ENCODE peak calls at places on chromosomes 5 and 9, in nine cellular contexts. U is neural crest cell; Y is sciatic nerve; A is activated T-helper 2 cell treated with anti-CD3 and anti-CD28 coated beads, Interferon-gamma antibody, Interleukin-2, Interleukin-4, amounts not matched to agents 10 μg/mL and 5 μg/mL and 100 μg/mL, durations not matched to agents 14 hours and 24 hours and 36 hours; H is AG08396; J is stimulated activated CD8-positive, alpha-beta memory T cell treated with anti-CD3 and anti-CD28 coated beads, Interleukin-2, amount 100 ng/mL, for 48 hours; F is Calu3; K is stimulated activated CD4-positive, alpha-beta T cell treated with anti-CD3 and anti-CD28 coated beads, Interleukin-1b, Interleukin-23, amount 100 ng/mL, for 1 hour; Z is Caco-2. W is an unnamed sample.

GRCh38 chr5:132773114-132773513 is 3.9 kb downstream of the SEPTIN8 start:
- DNase-seq in U (no peak), Y (no peak), A (no peak), H (no peak), J (no peak), F (no peak), K (no peak), Z (no peak), W (no peak)

GRCh38 chr5:164317676-164318075 is 812.3 kb downstream of the MAT2B start:
- DNase-seq in U (no peak), Y (no peak), A (no peak), H (no peak), J (no peak), F (no peak), K (no peak), Z (no peak), W (no peak)

GRCh38 chr5:87141544-87141943 is 126.1 kb upstream of the RASA1 start:
- DNase-seq in U (no peak), Y (no peak), A (no peak), H (no peak), J (no peak), F (no peak), K (no peak), Z (no peak), W (no peak)

GRCh38 chr9:137397675-137398423 is 25.1 kb downstream of the EXD3 start:
- DNase-seq in U (no peak), Y (no peak), A (no peak), H (no peak), J (peak), F (no peak), K (no peak), Z (no peak), W (no peak)

GRCh38 chr5:81256766-81257165 is 23.6 kb downstream of the CKMT2 start:
- DNase-seq in U (no peak), Y (no peak), A (no peak), H (no peak), J (no peak), F (no peak), K (no peak), Z (no peak), W (no peak)

GRCh38 chr5:1555011-1555807 is 31.4 kb upstream of the LPCAT1 start:
- DNase-seq in U (no peak), Y (peak), A (no peak), H (peak), J (no peak), F (peak), K (no peak), Z (no peak), W (no peak)

GRCh38 chr5:137733922-137734695 is 1.8 kb downstream of the KLHL3 start:
- DNase-seq in U (no peak), Y (no peak), A (no peak), H (no peak), J (no peak), F (no peak), K (no peak), Z (no peak), W (no peak)

GRCh38 chr5:124746252-124746915 is at the start of gene ZNF608:
- DNase-seq in U (no peak), Y (no peak), A (no peak), H (no peak), J (no peak), F (no peak), K (no peak), Z (no peak), W (no peak)

GRCh38 chr5:60036539-60036938 is 143.0 kb upstream of the PDE4D start:
- DNase-seq in U (no peak), Y (no peak), A (no peak), H (no peak), J (no peak), F (no peak), K (no peak), Z (no peak), W (no peak)

GRCh38 chr5:177426566-177427210 is at the start of gene GRK6:
- DNase-seq in U (no peak), Y (peak), A (peak), H (no peak), J (no peak), F (peak), K (no peak), Z (peak), W (no peak)

GRCh38 chr5:113123563-113123962 is 147.0 kb downstream of the DCP2 start:
- DNase-seq in U (no peak), Y (no peak), A (no peak), H (no peak), J (no peak), F (peak), K (no peak), Z (no peak), W (no peak)

GRCh38 chr5:96743065-96743768 is 64.5 kb downstream of the ERAP1 start:
- DNase-seq in U (no peak), Y (no peak), A (no peak), H (peak), J (no peak), F (no peak), K (no peak), Z (no peak), W (no peak)

GRCh38 chr5:112555691-112556090 is 136.6 kb upstream of the EPB41L4A start:
- DNase-seq in U (no peak), Y (no peak), A (no peak), H (no peak), J (no peak), F (no peak), K (no peak), Z (no peak), W (no peak)

GRCh38 chr5:164350236-164350635 is 844.8 kb downstream of the MAT2B start:
- DNase-seq in U (no peak), Y (no peak), A (no peak), H (no peak), J (no peak), F (no peak), K (no peak), Z (no peak), W (no peak)

GRCh38 chr5:9523090-9523813 is 22.6 kb downstream of the SEMA5A start:
- DNase-seq in U (no peak), Y (no peak), A (no peak), H (no peak), J (no peak), F (no peak), K (no peak), Z (no peak), W (no peak)

GRCh38 chr5:180313677-180314076 is 21.8 kb upstream of the MAPK9 start:
- DNase-seq in U (no peak), Y (peak), A (no peak), H (no peak), J (peak), F (no peak), K (no peak), Z (peak), W (no peak)

GRCh38 chr5:155733935-155734334 is 593.0 kb upstream of the SGCD start:
- DNase-seq in U (no peak), Y (no peak), A (no peak), H (no peak), J (no peak), F (no peak), K (no peak), Z (no peak), W (no peak)

GRCh38 chr5:159240301-159240870 is 22.7 kb upstream of the UBLCP1 start:
- DNase-seq in U (no peak), Y (no peak), A (no peak), H (no peak), J (no peak), F (no peak), K (no peak), Z (no peak), W (no peak)

GRCh38 chr9:134214395-134214765 is 50.0 kb upstream of the RNU6ATAC start:
- DNase-seq in U (no peak), Y (peak), A (no peak), H (no peak), J (no peak), F (no peak), K (no peak), Z (no peak), W (no peak)

GRCh38 chr5:86546050-86546449 is 71.7 kb upstream of the COX7C start:
- DNase-seq in U (no peak), Y (no peak), A (no peak), H (no peak), J (no peak), F (no peak), K (no peak), Z (no peak), W (no peak)

GRCh38 chr5:55320571-55320970 is 12.8 kb downstream of the MTREX start:
- DNase-seq in U (no peak), Y (no peak), A (no peak), H (no peak), J (no peak), F (no peak), K (no peak), Z (no peak), W (no peak)

GRCh38 chr9:130023147-130023787 is 19.7 kb downstream of the FNBP1 start:
- DNase-seq in U (no peak), Y (no peak), A (no peak), H (no peak), J (no peak), F (no peak), K (no peak), Z (no peak), W (no peak)

GRCh38 chr9:114097613-114098020 is 1.5 kb downstream of the KIF12 start:
- DNase-seq in U (no peak), Y (no peak), A (no peak), H (no peak), J (no peak), F (peak), K (no peak), Z (no peak), W (no peak)

GRCh38 chr5:17113174-17113941 is 104.1 kb upstream of the BASP1 start:
- DNase-seq in U (no peak), Y (no peak), A (no peak), H (peak), J (no peak), F (peak), K (no peak), Z (no peak), W (no peak)

GRCh38 chr5:143592648-143593047 is 189.2 kb upstream of the NR3C1 start:
- DNase-seq in U (peak), Y (no peak), A (no peak), H (no peak), J (no peak), F (no peak), K (no peak), Z (no peak), W (no peak)

GRCh38 chr5:173472164-173472563 is 143.9 kb upstream of the STC2 start:
- DNase-seq in U (no peak), Y (peak), A (no peak), H (peak), J (no peak), F (peak), K (no peak), Z (no peak), W (no peak)

GRCh38 chr5:176185133-176185733 is 53.0 kb upstream of the SIMC1 start:
- DNase-seq in U (no peak), Y (no peak), A (no peak), H (no peak), J (no peak), F (no peak), K (no peak), Z (no peak), W (no peak)

GRCh38 chr9:125635888-125636287 is 71.1 kb downstream of the MAPKAP1 start:
- DNase-seq in U (no peak), Y (no peak), A (no peak), H (no peak), J (no peak), F (no peak), K (no peak), Z (peak), W (no peak)

GRCh38 chr9:93361995-93362394 is 89.5 kb upstream of the FAM120A start:
- DNase-seq in U (no peak), Y (no peak), A (no peak), H (no peak), J (no peak), F (no peak), K (no peak), Z (no peak), W (no peak)

GRCh38 chr5:9714187-9714586 is 84.0 kb upstream of the TAS2R1 start:
- DNase-seq in U (no peak), Y (no peak), A (no peak), H (no peak), J (no peak), F (no peak), K (no peak), Z (no peak), W (no peak)

GRCh38 chr5:14574891-14575496 is 6.6 kb upstream of the OTULINL start:
- DNase-seq in U (no peak), Y (no peak), A (no peak), H (no peak), J (no peak), F (peak), K (no peak), Z (no peak), W (no peak)

GRCh38 chr9:135695642-135696041 is 3.6 kb downstream of the SOHLH1 start:
- DNase-seq in U (no peak), Y (no peak), A (no peak), H (no peak), J (no peak), F (no peak), K (no peak), Z (no peak), W (no peak)